ENCODE peak calls at places on chromosomes 6 and 20, in nine cellular contexts. One of them, this sample, is unnamed.

GRCh38 chr6:53441035-53441493 is 92.3 kb upstream of the ELOVL5 start:
- DNase-seq in RPMI8226: no peak
- DNase-seq in fibroblast of gingiva: no peak
- DNase-seq in activated CD4-positive, alpha-beta T cell treated with anti-CD3 and anti-CD28 coated beads for 36 hours: peak
- DNase-seq in NCI-H1105: no peak
- DNase-seq in IMR-90: peak
- DNase-seq in heart right ventricle: no peak
- DNase-seq in MCF 10A: no peak
- DNase-seq in neuronal stem cell: no peak
- DNase-seq in this sample: no peak

GRCh38 chr20:15857131-15857784 is 716.0 kb downstream of the KIF16B start:
- DNase-seq in fibroblast of gingiva: no peak
- DNase-seq in MCF 10A: no peak
- DNase-seq in activated CD4-positive, alpha-beta T cell treated with anti-CD3 and anti-CD28 coated beads for 36 hours: no peak
- DNase-seq in NCI-H1105: no peak
- DNase-seq in RPMI8226: no peak
- DNase-seq in IMR-90: no peak
- DNase-seq in neuronal stem cell: no peak
- DNase-seq in heart right ventricle: no peak
- DNase-seq in this sample: no peak

GRCh38 chr6:75116946-75117345 is 88.9 kb downstream of the COL12A1 start:
- DNase-seq in fibroblast of gingiva: peak
- DNase-seq in activated CD4-positive, alpha-beta T cell treated with anti-CD3 and anti-CD28 coated beads for 36 hours: no peak
- DNase-seq in neuronal stem cell: no peak
- DNase-seq in NCI-H1105: no peak
- DNase-seq in IMR-90: peak
- DNase-seq in MCF 10A: no peak
- DNase-seq in RPMI8226: no peak
- DNase-seq in heart right ventricle: no peak
- DNase-seq in this sample: peak

GRCh38 chr6:101578306-101578705 is 184.8 kb downstream of the GRIK2 start:
- DNase-seq in activated CD4-positive, alpha-beta T cell treated with anti-CD3 and anti-CD28 coated beads for 36 hours: no peak
- DNase-seq in neuronal stem cell: no peak
- DNase-seq in IMR-90: no peak
- DNase-seq in NCI-H1105: peak
- DNase-seq in MCF 10A: no peak
- DNase-seq in RPMI8226: no peak
- DNase-seq in heart right ventricle: no peak
- DNase-seq in fibroblast of gingiva: no peak
- DNase-seq in this sample: no peak

GRCh38 chr6:30735668-30736314 is 6.7 kb downstream of the FLOT1 start:
- DNase-seq in heart right ventricle: no peak
- DNase-seq in IMR-90: no peak
- DNase-seq in neuronal stem cell: no peak
- DNase-seq in RPMI8226: no peak
- DNase-seq in NCI-H1105: no peak
- DNase-seq in fibroblast of gingiva: no peak
- DNase-seq in MCF 10A: no peak
- DNase-seq in activated CD4-positive, alpha-beta T cell treated with anti-CD3 and anti-CD28 coated beads for 36 hours: peak
- DNase-seq in this sample: no peak

GRCh38 chr20:36162272-36162966 is 7.9 kb downstream of the EPB41L1 start:
- DNase-seq in MCF 10A: no peak
- DNase-seq in IMR-90: peak
- DNase-seq in RPMI8226: no peak
- DNase-seq in neuronal stem cell: no peak
- DNase-seq in heart right ventricle: no peak
- DNase-seq in fibroblast of gingiva: no peak
- DNase-seq in activated CD4-positive, alpha-beta T cell treated with anti-CD3 and anti-CD28 coated beads for 36 hours: no peak
- DNase-seq in NCI-H1105: peak
- DNase-seq in this sample: peak

GRCh38 chr6:119865466-119866350 is 516.1 kb upstream of the MAN1A1 start:
- DNase-seq in RPMI8226: no peak
- DNase-seq in IMR-90: no peak
- DNase-seq in neuronal stem cell: no peak
- DNase-seq in heart right ventricle: no peak
- DNase-seq in MCF 10A: peak
- DNase-seq in activated CD4-positive, alpha-beta T cell treated with anti-CD3 and anti-CD28 coated beads for 36 hours: no peak
- DNase-seq in fibroblast of gingiva: no peak
- DNase-seq in NCI-H1105: no peak
- DNase-seq in this sample: no peak

GRCh38 chr6:49607391-49607982 is 29.2 kb downstream of the RHAG start:
- DNase-seq in heart right ventricle: no peak
- DNase-seq in RPMI8226: no peak
- DNase-seq in activated CD4-positive, alpha-beta T cell treated with anti-CD3 and anti-CD28 coated beads for 36 hours: no peak
- DNase-seq in NCI-H1105: no peak
- DNase-seq in fibroblast of gingiva: no peak
- DNase-seq in neuronal stem cell: no peak
- DNase-seq in MCF 10A: no peak
- DNase-seq in IMR-90: no peak
- DNase-seq in this sample: no peak

GRCh38 chr6:98931710-98932109 is 16.0 kb downstream of the FBXL4 start:
- DNase-seq in neuronal stem cell: no peak
- DNase-seq in IMR-90: no peak
- DNase-seq in activated CD4-positive, alpha-beta T cell treated with anti-CD3 and anti-CD28 coated beads for 36 hours: no peak
- DNase-seq in MCF 10A: no peak
- DNase-seq in heart right ventricle: no peak
- DNase-seq in RPMI8226: no peak
- DNase-seq in NCI-H1105: no peak
- DNase-seq in fibroblast of gingiva: no peak
- DNase-seq in this sample: no peak

GRCh38 chr20:51660741-51661608 is 107.2 kb downstream of the ATP9A start:
- DNase-seq in neuronal stem cell: no peak
- DNase-seq in activated CD4-positive, alpha-beta T cell treated with anti-CD3 and anti-CD28 coated beads for 36 hours: peak
- DNase-seq in fibroblast of gingiva: peak
- DNase-seq in IMR-90: peak
- DNase-seq in NCI-H1105: no peak
- DNase-seq in heart right ventricle: no peak
- DNase-seq in RPMI8226: no peak
- DNase-seq in MCF 10A: peak
- DNase-seq in this sample: peak

GRCh38 chr6:33320315-33321181 is 3.0 kb upstream of the ZBTB22 start:
- DNase-seq in NCI-H1105: no peak
- DNase-seq in MCF 10A: peak
- DNase-seq in IMR-90: peak
- DNase-seq in neuronal stem cell: no peak
- DNase-seq in RPMI8226: no peak
- DNase-seq in activated CD4-positive, alpha-beta T cell treated with anti-CD3 and anti-CD28 coated beads for 36 hours: no peak
- DNase-seq in fibroblast of gingiva: peak
- DNase-seq in heart right ventricle: peak
- DNase-seq in this sample: peak